ENCODE peak calls at places on chromosomes 5 and 9, in four cellular contexts. S, E, P and U are unnamed samples.
A peak's percentile ranks its signal among the peaks of the same experiment; 100 is the strongest.

GRCh38 chr9:36903541-36904435 is 130.3 kb downstream of the PAX5 start:
- DNase-seq in E (no peak), P (no peak), S (no peak), U (no peak)

GRCh38 chr5:89097103-89097502 is 214.1 kb upstream of the MEF2C start:
- DNase-seq in S (no peak), P (no peak), E (no peak), U (no peak)

GRCh38 chr9:71681104-71681707 is 87.1 kb downstream of the CEMIP2 start:
- DNase-seq in E (no peak), S (no peak), P (no peak), U (no peak)

GRCh38 chr9:5843450-5844249 is 10.7 kb upstream of the ERMP1 start:
- DNase-seq in E (no peak), P (no peak), S (no peak), U (no peak)

GRCh38 chr9:98172604-98173003 is 19.8 kb downstream of the CORO2A start:
- DNase-seq in E (no peak), S (no peak), P (no peak), U (no peak)

GRCh38 chr5:180523629-180524466 is 29.7 kb downstream of the CNOT6 start:
- DNase-seq in P (no peak), E (no peak), S (no peak), U (no peak)

GRCh38 chr9:8206720-8207119 is 407.1 kb upstream of the DMAC1 start:
- DNase-seq in P (no peak), E (no peak), S (no peak), U (no peak)

GRCh38 chr9:134319306-134320194 is 6.7 kb upstream of the RXRA start:
- DNase-seq in S (no peak), P (peak; percentile 15), E (no peak), U (peak; percentile 70)

GRCh38 chr9:131296452-131296851 is 6.9 kb downstream of the PLPP7 start:
- DNase-seq in S (no peak), P (no peak), E (no peak), U (no peak)

GRCh38 chr5:152606739-152607138 is 201.7 kb upstream of the NMUR2 start:
- DNase-seq in P (no peak), E (no peak), S (no peak), U (no peak)

GRCh38 chr9:95027914-95028854 is 289.3 kb downstream of the FANCC start:
- DNase-seq in E (no peak), S (no peak), P (no peak), U (no peak)

DNA sequence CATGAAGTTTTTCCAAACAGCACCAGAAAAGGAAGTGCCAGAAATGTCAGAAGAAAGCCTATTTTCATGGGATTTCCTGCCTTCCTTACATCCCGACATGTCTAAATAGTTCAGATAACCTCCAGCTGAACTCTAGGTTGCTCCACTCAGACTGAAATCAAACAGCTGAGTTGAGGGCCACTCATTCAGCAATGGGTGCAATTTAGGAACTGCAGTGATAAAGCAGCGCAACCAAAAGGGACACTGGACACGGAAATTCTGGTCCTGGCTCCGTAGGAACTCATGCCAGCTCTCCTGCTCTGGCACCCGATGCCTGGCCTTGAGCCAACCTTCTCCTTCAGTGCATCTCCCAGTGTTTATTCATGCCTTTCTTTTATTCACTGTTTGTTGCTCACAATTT is 127.1 kb downstream of the PDE4D start:
- DNase-seq in E (no peak), P (no peak), S (no peak), U (peak; percentile 43)
- H3K4me3 ChIP-seq in E (no peak overlapping the region), P (peak overlapping the region; percentile 46), S (no peak overlapping the region), U (no peak overlapping the region)

DNA sequence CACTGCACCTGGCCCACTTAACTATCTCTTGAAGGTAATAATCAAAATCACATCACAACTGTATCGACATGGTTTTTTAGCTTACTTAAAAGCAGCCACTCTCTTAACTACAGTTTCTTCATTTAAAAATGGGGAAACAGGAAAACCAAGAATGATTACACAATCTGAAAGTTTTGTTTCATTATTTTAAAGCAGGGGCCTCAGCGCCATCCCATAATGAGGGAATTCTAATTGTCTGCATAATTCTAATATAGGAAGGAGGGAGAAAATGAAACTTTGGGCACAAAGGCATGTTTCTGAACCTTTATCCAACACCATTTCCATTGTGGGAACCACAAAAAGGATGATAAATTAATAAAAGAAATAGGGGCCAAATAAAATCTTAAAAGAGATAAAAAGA is 7.6 kb downstream of the HACD4 start:
- DNase-seq in E (no peak), S (no peak), P (no peak), U (no peak)
- H3K27ac ChIP-seq in E (no peak overlapping the region), S (no peak overlapping the region), P (no peak overlapping the region), U (no peak overlapping the region)

GRCh38 chr9:84141762-84142370 is 161.3 kb downstream of the RMI1 start:
- DNase-seq in P (no peak), E (no peak), S (no peak), U (no peak)
- H3K4me3 ChIP-seq in P (no peak overlapping the region), E (no peak overlapping the region), S (no peak overlapping the region), U (no peak overlapping the region)

DNA sequence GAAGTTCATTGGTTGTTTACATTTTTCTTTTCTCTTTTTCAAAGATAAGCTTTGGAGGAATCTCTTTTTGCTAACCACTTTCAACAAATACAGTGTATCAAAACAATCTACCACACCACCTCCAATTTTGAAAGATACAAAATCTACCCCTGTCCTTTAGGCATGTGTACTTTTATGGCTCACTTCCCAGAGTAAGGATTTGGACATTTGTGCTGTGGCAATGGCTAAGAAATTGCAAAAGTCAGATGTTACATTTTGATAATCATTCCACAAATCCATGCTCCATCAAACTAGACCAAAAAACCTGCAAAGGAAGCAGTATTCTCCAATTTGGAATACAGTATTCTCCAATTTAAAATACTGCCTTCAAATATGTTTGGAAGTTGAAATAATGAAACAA is 204.9 kb downstream of the MCTP1 start:
- DNase-seq in P (no peak), S (no peak), E (no peak), U (no peak)
- H3K27ac ChIP-seq in P (no peak overlapping the region), S (no peak overlapping the region), E (peak overlapping the region; percentile 11), U (no peak overlapping the region)

GRCh38 chr5:75574791-75575190 is 36.5 kb upstream of the ANKDD1B start:
- DNase-seq in P (no peak), E (no peak), S (no peak), U (no peak)
- H3K4me3 ChIP-seq in P (no peak overlapping the region), E (no peak overlapping the region), S (no peak overlapping the region), U (no peak overlapping the region)